ENCODE peak calls at places on chromosomes 16 and 17, in eight cellular contexts. K is cardiac muscle cell; M is iPS DF 6.9; B is body of pancreas; G is psoas muscle; S is GM23248; R is MM.1S; X is CD8-positive, alpha-beta T cell. L is an unnamed sample. For H3K9me3 and H3K36me3, the result is how much of the 10 kb centered on the place peaks cover.

GRCh38 chr16:65122974-65123845 is 1.3 kb upstream of the CDH11 start:
- DNase-seq in K (peak), M (no peak), B (no peak), G (peak), S (peak), R (no peak), X (no peak), L (no peak)

GRCh38 chr16:1825864-1826690 is 548 bp downstream of the HAGH start:
- DNase-seq in K (peak), M (no peak), B (peak), G (no peak), S (peak), R (peak), X (no peak), L (peak)

GRCh38 chr17:20010099-20010863 is 1.1 kb downstream of the SPECC1 start:
- DNase-seq in K (peak), M (no peak), B (peak), G (no peak), S (peak), R (peak), X (no peak), L (peak)

GRCh38 chr17:55818026-55818425 is 67.2 kb downstream of the PCTP start:
- DNase-seq in K (no peak), M (no peak), B (no peak), G (no peak), S (no peak), R (no peak), X (no peak), L (no peak)

GRCh38 chr16:84532855-84533486 is 28.5 kb upstream of the MEAK7 start:
- DNase-seq in K (no peak), M (no peak), B (no peak), G (no peak), S (no peak), R (no peak), X (no peak), L (no peak)

GRCh38 chr16:46862555-46863447 is 21.4 kb upstream of the GPT2 start:
- DNase-seq in K (no peak), M (no peak), B (no peak), G (no peak), S (peak), R (no peak), X (no peak), L (no peak)

GRCh38 chr16:9238346-9238745 is 146.9 kb downstream of the HAPSTR1 start:
- DNase-seq in K (no peak), M (no peak), B (no peak), G (no peak), S (no peak), R (no peak), X (no peak), L (no peak)

GRCh38 chr17:2758870-2759269 is 9.4 kb upstream of the CCDC92B start:
- DNase-seq in K (no peak), M (no peak), B (no peak), G (no peak), S (no peak), R (no peak), X (no peak), L (no peak)

GRCh38 chr17:7688808-7689316 is 585 bp downstream of the WRAP53 start:
- DNase-seq in K (no peak), M (no peak), B (no peak), G (no peak), S (peak), R (no peak), X (no peak), L (no peak)

GRCh38 chr16:25709182-25709581 is 17.4 kb downstream of the HS3ST4 start:
- DNase-seq in K (no peak), M (no peak), B (no peak), G (no peak), S (no peak), R (no peak), X (no peak), L (no peak)

GRCh38 chr16:88402551-88402950 is 19.8 kb downstream of the ZNF469 start:
- DNase-seq in K (no peak), M (no peak), B (no peak), G (no peak), S (no peak), R (no peak), X (no peak), L (no peak)

GRCh38 chr16:67258160-67258835 is 9.5 kb downstream of the SLC9A5 start:
- DNase-seq in K (no peak), M (no peak), B (no peak), G (peak), S (no peak), R (no peak), X (no peak), L (no peak)

GRCh38 chr17:74892974-74893911 is at the start of gene FADS6:
- DNase-seq in K (no peak), M (no peak), B (peak), G (no peak), S (peak), R (no peak), X (no peak), L (peak)

GRCh38 chr17:76371656-76372628 is 12.5 kb upstream of the SPHK1 start:
- DNase-seq in K (no peak), M (no peak), B (no peak), G (no peak), S (peak), R (no peak), X (no peak), L (no peak)

GRCh38 chr17:30821751-30822723 is 2.5 kb downstream of the CRLF3 start:
- DNase-seq in K (no peak), M (no peak), B (no peak), G (no peak), S (no peak), R (no peak), X (no peak), L (no peak)

GRCh38 chr17:74296548-74296936 is 22.5 kb downstream of the DNAI2 start:
- DNase-seq in K (peak), M (no peak), B (peak), G (peak), S (peak), R (peak), X (peak), L (peak)

GRCh38 chr17:56171186-56171959 is 18.1 kb downstream of the ANKFN1 start:
- DNase-seq in K (no peak), M (no peak), B (no peak), G (no peak), S (peak), R (no peak), X (no peak), L (no peak)

GRCh38 chr16:14198603-14199002 is 127.5 kb downstream of the MRTFB start:
- DNase-seq in K (no peak), M (no peak), B (no peak), G (no peak), S (no peak), R (no peak), X (no peak), L (no peak)

GRCh38 chr16:30086291-30087140 is 5.2 kb downstream of the TBX6 start:
- DNase-seq in K (no peak), M (no peak), B (no peak), G (no peak), S (no peak), R (no peak), X (no peak), L (no peak)

GRCh38 chr17:17186051-17186450 is 20.1 kb downstream of the PLD6 start:
- DNase-seq in K (peak), M (no peak), B (peak), G (no peak), S (peak), R (no peak), X (no peak), L (peak)

GRCh38 chr17:81917565-81918332 is at the start of gene SIRT7:
- DNase-seq in K (peak), M (no peak), B (peak), G (peak), S (peak), R (peak), X (peak), L (peak)

GRCh38 chr17:44464037-44464436 is 39.2 kb downstream of the GPATCH8 start:
- DNase-seq in K (no peak), M (no peak), B (no peak), G (no peak), S (peak), R (peak), X (no peak), L (no peak)

GRCh38 chr17:33049781-33050414 is 58.3 kb downstream of the SPACA3 start:
- DNase-seq in K (peak), M (peak), B (peak), G (no peak), S (peak), R (peak), X (no peak), L (peak)

DNA sequence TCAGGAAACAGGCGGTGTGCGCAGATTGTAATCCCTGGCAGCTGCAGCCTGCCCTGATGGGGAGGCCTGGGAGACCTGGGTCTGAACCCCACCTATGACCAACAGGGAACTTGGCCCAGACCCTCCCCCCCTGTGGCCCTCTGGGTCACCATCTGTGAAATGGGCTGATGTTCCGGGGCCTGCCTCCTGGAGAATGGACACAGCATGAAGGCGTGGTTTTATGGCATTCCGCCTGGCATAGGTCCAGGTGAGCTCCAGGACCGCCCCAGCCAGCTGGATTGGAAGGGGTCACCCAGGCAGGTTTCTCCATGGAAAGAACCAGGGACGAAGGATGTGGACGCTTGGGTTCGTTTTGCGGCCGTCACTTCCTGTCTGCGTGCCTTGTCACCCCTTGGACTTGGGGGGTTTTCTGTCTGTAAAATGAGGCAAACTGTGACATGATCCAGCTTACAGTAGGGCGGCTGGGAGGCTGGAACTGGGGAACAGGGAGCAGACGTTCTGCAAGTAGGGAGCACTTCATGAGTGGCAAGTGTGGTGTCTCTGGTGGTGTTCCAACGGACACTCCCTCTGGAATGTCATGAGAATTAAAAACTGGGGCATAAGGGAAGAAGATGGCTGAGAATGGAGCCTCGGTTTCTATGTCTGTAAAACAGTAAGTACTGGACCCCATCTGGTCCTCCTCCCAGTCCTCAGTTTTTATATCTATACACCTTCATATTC is 1.6 kb downstream of the CPNE2 start:
- DNase-seq in K (no peak), M (no peak), B (peak), G (no peak), S (no peak), R (no peak), X (no peak), L (peak)
- H3K4me3 ChIP-seq in K (no peak), M (no peak), B (no peak), G (peak), S (no peak), R (no peak), X (no peak), L (no peak)

GRCh38 chr16:78390070-78390469 is 290.6 kb downstream of the WWOX start:
- DNase-seq in K (no peak), M (no peak), B (no peak), G (no peak), S (no peak), R (no peak), X (no peak), L (peak)
- H3K9me3 ChIP-seq in K (under half), M (under half), B (under half), G (under half), S (under half), R (under half), X (under half), L (under half)

DNA sequence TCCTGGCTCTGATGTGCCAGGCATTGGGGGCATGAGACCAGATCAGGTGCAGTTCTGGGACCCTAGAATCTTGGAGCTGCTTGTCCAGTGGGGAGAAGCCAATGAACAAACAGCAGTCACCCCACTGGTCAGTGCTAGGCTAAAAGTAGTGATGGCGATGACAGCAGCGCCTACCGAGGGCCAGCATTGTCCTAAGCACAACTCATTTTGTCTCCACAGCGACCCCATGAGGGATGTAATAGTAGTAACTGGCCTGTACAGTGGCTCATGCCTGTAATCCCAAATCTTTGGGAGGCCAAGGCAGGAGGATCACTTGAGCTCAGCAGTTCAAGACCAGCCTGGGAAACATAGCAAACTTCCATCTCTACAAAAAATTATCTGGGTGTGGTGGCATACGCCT is 6.2 kb downstream of the SMCR8 start:
- DNase-seq in K (peak), M (no peak), B (no peak), G (no peak), S (peak), R (no peak), X (no peak), L (no peak)
- H3K36me3 ChIP-seq in K (under half), M (under half), B (under half), G (under half), S (under half), R (under half), X (under half), L (under half)

GRCh38 chr16:53518550-53519416 is 15.8 kb upstream of the AKTIP start:
- DNase-seq in K (no peak), M (no peak), B (no peak), G (no peak), S (peak), R (peak), X (peak), L (peak)

GRCh38 chr16:53523126-53523804 is 20.3 kb upstream of the AKTIP start:
- DNase-seq in K (no peak), M (no peak), B (no peak), G (no peak), S (no peak), R (no peak), X (no peak), L (no peak)

GRCh38 chr16:53515811-53516210 is 12.8 kb upstream of the AKTIP start:
- DNase-seq in K (no peak), M (no peak), B (no peak), G (no peak), S (no peak), R (no peak), X (no peak), L (no peak)

GRCh38 chr16:53517851-53518250 is 14.8 kb upstream of the AKTIP start:
- DNase-seq in K (no peak), M (no peak), B (no peak), G (no peak), S (no peak), R (no peak), X (no peak), L (no peak)

GRCh38 chr16:53519417-53520091 is 16.5 kb upstream of the AKTIP start:
- DNase-seq in K (no peak), M (no peak), B (no peak), G (no peak), S (no peak), R (no peak), X (no peak), L (no peak)
- H3K4me3 ChIP-seq in K (no peak), M (no peak), B (no peak), G (no peak), S (no peak), R (peak), X (peak), L (no peak)

GRCh38 chr16:35750157-35750689 is 2290.8 kb downstream of the TP53TG3F start:
- DNase-seq in K (no peak), M (no peak), B (no peak), G (no peak), S (no peak), R (no peak), X (peak), L (no peak)

GRCh38 chr16:35750701-35751104 is 2291.3 kb downstream of the TP53TG3F start:
- DNase-seq in K (no peak), M (no peak), B (no peak), G (peak), S (no peak), R (no peak), X (peak), L (no peak)

GRCh38 chr16:35752773-35753558 is 2293.6 kb downstream of the TP53TG3F start:
- DNase-seq in K (no peak), M (no peak), B (no peak), G (no peak), S (no peak), R (no peak), X (peak), L (no peak)

GRCh38 chr16:35752012-35752772 is 2292.8 kb downstream of the TP53TG3F start:
- DNase-seq in K (no peak), M (no peak), B (no peak), G (no peak), S (no peak), R (no peak), X (peak), L (no peak)

GRCh38 chr16:35751191-35751941 is 2292.0 kb downstream of the TP53TG3F start:
- DNase-seq in K (no peak), M (no peak), B (no peak), G (no peak), S (no peak), R (no peak), X (peak), L (no peak)
- H3K9me3 ChIP-seq in K (under half), M (under half), B (under half), G (under half), S (under half), R (under half), X (under half), L (under half)

DNA sequence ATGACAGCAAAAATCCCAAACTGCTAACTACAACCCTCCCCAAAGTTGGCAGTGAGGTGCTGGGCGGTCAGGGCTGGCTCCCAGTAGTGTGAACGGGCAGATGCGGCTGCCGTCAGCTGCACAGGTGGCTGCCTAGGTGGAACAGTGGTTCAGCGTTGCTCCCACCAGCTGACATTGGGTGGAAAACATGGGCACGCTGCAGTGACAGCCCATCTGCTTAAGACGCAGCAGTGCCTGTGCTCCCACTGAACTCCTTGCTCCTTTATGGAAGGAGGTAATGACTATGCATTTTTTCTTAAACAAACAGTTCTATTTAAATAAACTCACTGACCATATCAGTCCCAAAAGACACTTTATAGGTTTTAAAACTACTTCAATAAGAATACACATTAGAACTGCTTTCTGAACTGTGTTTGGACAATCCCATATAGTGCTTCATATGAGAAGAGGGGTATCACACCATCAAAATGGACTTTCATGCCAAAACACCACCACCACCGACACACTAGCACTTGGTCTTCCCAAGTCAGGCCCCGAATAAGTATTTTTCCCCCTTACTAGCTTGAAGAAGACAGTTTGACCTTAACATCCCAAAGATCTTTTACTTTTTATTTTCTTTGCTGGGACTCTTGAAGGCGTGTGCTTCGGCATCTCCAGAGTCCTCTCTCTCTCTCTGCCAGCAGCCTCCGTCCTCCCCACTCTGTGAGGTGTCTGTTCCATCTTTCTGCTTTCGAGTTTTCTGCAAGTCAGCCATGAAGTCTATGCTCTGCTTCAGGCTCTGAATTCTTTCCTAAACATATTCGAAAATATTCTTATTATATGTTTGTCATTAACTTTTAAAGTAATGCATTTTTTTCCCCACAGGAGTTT is 34.4 kb downstream of the BRD7 start:
- DNase-seq in K (no peak), M (no peak), B (no peak), G (no peak), S (no peak), R (no peak), X (no peak), L (no peak)
- H3K36me3 ChIP-seq in K (under half), M (under half), B (under half), G (under half), S (under half), R (under half), X (under half), L (under half)

GRCh38 chr17:1039511-1040215 is 42.7 kb downstream of the TIMM22 start:
- DNase-seq in K (no peak), M (no peak), B (peak), G (peak), S (no peak), R (no peak), X (no peak), L (peak)
- H3K4me3 ChIP-seq in K (no peak), M (no peak), B (no peak), G (peak), S (no peak), R (no peak), X (no peak), L (no peak)

L was measured in small intestine.